ENCODE peak calls at places on chromosome 3, in seven cellular contexts. K, T, J, X, N, S and Z are unnamed samples.
A peak's percentile ranks its signal among the peaks of the same experiment; 100 is the strongest.

GRCh38 chr3:150875548-150875947 is 29.7 kb downstream of the MINDY4B start:
- DNase-seq in K (no peak), T (no peak), J (no peak), X (no peak), N (no peak), S (no peak), Z (no peak)

GRCh38 chr3:75396316-75396802 is 267.8 kb upstream of the FRG2C start:
- DNase-seq in K (no peak), T (no peak), J (no peak), X (no peak), N (no peak), S (no peak), Z (no peak)

GRCh38 chr3:194462936-194463335 is 23.9 kb downstream of the ATP13A3 start:
- DNase-seq in K (no peak), T (no peak), J (no peak), X (no peak), N (no peak), S (no peak), Z (no peak)

GRCh38 chr3:17070560-17070959 is 185.8 kb downstream of the PLCL2 start:
- DNase-seq in K (no peak), T (peak; percentile 65), J (no peak), X (no peak), N (peak; percentile 63), S (peak; percentile 65), Z (no peak)

GRCh38 chr3:134381836-134382442 is 7.7 kb upstream of the AMOTL2 start:
- DNase-seq in K (no peak), T (peak; percentile 13), J (no peak), X (no peak), N (no peak), S (peak; percentile 92), Z (peak; percentile 34)

GRCh38 chr3:112010631-112011030 is 11.9 kb downstream of the TAGLN3 start:
- DNase-seq in K (no peak), T (peak; percentile 5), J (no peak), X (no peak), N (no peak), S (no peak), Z (peak; percentile 38)

GRCh38 chr3:187130346-187131066 is 8.8 kb downstream of the RPL39L start:
- DNase-seq in K (no peak), T (no peak), J (no peak), X (peak; percentile 56), N (no peak), S (no peak), Z (no peak)

GRCh38 chr3:414063-414462 is 217.5 kb downstream of the CHL1 start:
- DNase-seq in K (no peak), T (no peak), J (no peak), X (peak; percentile 6), N (peak; percentile 20), S (no peak), Z (no peak)

GRCh38 chr3:64650710-64651109 is 37.1 kb downstream of the ADAMTS9 start:
- DNase-seq in K (no peak), T (no peak), J (no peak), X (no peak), N (no peak), S (no peak), Z (no peak)

GRCh38 chr3:35758358-35758757 is 119.0 kb downstream of the ARPP21 start:
- DNase-seq in K (no peak), T (no peak), J (no peak), X (no peak), N (no peak), S (no peak), Z (peak; percentile 9)

GRCh38 chr3:194449913-194450312 is 36.9 kb downstream of the ATP13A3 start:
- DNase-seq in K (no peak), T (no peak), J (no peak), X (no peak), N (no peak), S (no peak), Z (no peak)

GRCh38 chr3:17986393-17986816 is 244.0 kb upstream of the TBC1D5 start:
- DNase-seq in K (no peak), T (no peak), J (no peak), X (no peak), N (no peak), S (no peak), Z (no peak)

GRCh38 chr3:55584716-55585368 is 97.7 kb upstream of the WNT5A start:
- DNase-seq in K (no peak), T (no peak), J (no peak), X (no peak), N (no peak), S (no peak), Z (no peak)

GRCh38 chr3:127320529-127321121 is 32.8 kb upstream of the PRR20G start:
- DNase-seq in K (no peak), T (no peak), J (no peak), X (no peak), N (no peak), S (no peak), Z (no peak)

GRCh38 chr3:171311784-171312183 is 148.4 kb downstream of the TNIK start:
- DNase-seq in K (no peak), T (no peak), J (no peak), X (no peak), N (no peak), S (no peak), Z (no peak)

GRCh38 chr3:101509811-101510210 is 3.2 kb downstream of the SENP7 start:
- DNase-seq in K (no peak), T (no peak), J (no peak), X (no peak), N (no peak), S (no peak), Z (no peak)

GRCh38 chr3:13879946-13880810 is at the start of gene WNT7A:
- DNase-seq in K (no peak), T (no peak), J (no peak), X (peak; percentile 57), N (no peak), S (no peak), Z (no peak)

GRCh38 chr3:48634661-48635221 is 520 bp downstream of the SLC26A6 start:
- DNase-seq in K (no peak), T (peak; percentile 58), J (no peak), X (peak; percentile 64), N (peak; percentile 10), S (peak; percentile 77), Z (no peak)

GRCh38 chr3:110016235-110016634 is 678.9 kb upstream of the DPPA4 start:
- DNase-seq in K (no peak), T (no peak), J (no peak), X (no peak), N (no peak), S (no peak), Z (no peak)

GRCh38 chr3:73786346-73786807 is 161.6 kb upstream of the PDZRN3 start:
- DNase-seq in K (no peak), T (no peak), J (peak; percentile 65), X (no peak), N (no peak), S (no peak), Z (no peak)

GRCh38 chr3:184308744-184309143 is 5.7 kb upstream of the EIF4G1 start:
- DNase-seq in K (no peak), T (no peak), J (no peak), X (no peak), N (no peak), S (no peak), Z (no peak)

GRCh38 chr3:149626671-149627070 is 31.2 kb downstream of the WWTR1 start:
- DNase-seq in K (no peak), T (no peak), J (no peak), X (no peak), N (no peak), S (no peak), Z (no peak)

GRCh38 chr3:140629351-140630137 is 48.3 kb upstream of the TRIM42 start:
- DNase-seq in K (no peak), T (no peak), J (no peak), X (no peak), N (no peak), S (no peak), Z (no peak)

GRCh38 chr3:87987952-87988351 is 70.9 kb downstream of the CGGBP1 start:
- DNase-seq in K (no peak), T (no peak), J (no peak), X (no peak), N (no peak), S (no peak), Z (no peak)